ENCODE peak calls at places on chromosomes 2 and 18, in eight cellular contexts. One of them, this sample, is unnamed.

GRCh38 chr18:13310286-13310685 is 91.7 kb downstream of the LDLRAD4 start:
- DNase-seq in astrocyte of the cerebellum: no peak
- DNase-seq in cerebellar cortex: no peak
- DNase-seq in H1: no peak
- DNase-seq in anterior cingulate cortex: no peak
- DNase-seq in HTR-8/SVneo: no peak
- DNase-seq in astrocyte of the spinal cord: no peak
- DNase-seq in NCI-H1092: no peak
- DNase-seq in this sample: no peak

GRCh38 chr2:167212054-167212648 is 323.9 kb downstream of the XIRP2 start:
- DNase-seq in astrocyte of the cerebellum: peak
- DNase-seq in cerebellar cortex: peak
- DNase-seq in H1: no peak
- DNase-seq in anterior cingulate cortex: no peak
- DNase-seq in HTR-8/SVneo: peak
- DNase-seq in astrocyte of the spinal cord: peak
- DNase-seq in NCI-H1092: peak
- DNase-seq in this sample: no peak

GRCh38 chr2:158818511-158818910 is 23.4 kb downstream of the DAPL1 start:
- DNase-seq in astrocyte of the cerebellum: no peak
- DNase-seq in cerebellar cortex: no peak
- DNase-seq in H1: no peak
- DNase-seq in anterior cingulate cortex: no peak
- DNase-seq in HTR-8/SVneo: no peak
- DNase-seq in astrocyte of the spinal cord: peak
- DNase-seq in NCI-H1092: no peak
- DNase-seq in this sample: no peak

GRCh38 chr2:109611467-109612095 is 2.2 kb downstream of the SEPTIN10 start:
- DNase-seq in astrocyte of the cerebellum: peak
- DNase-seq in cerebellar cortex: no peak
- DNase-seq in H1: no peak
- DNase-seq in anterior cingulate cortex: no peak
- DNase-seq in HTR-8/SVneo: no peak
- DNase-seq in astrocyte of the spinal cord: peak
- DNase-seq in NCI-H1092: no peak
- DNase-seq in this sample: no peak

GRCh38 chr18:67864677-67865340 is 348.3 kb upstream of the DSEL start:
- DNase-seq in astrocyte of the cerebellum: no peak
- DNase-seq in cerebellar cortex: no peak
- DNase-seq in H1: no peak
- DNase-seq in anterior cingulate cortex: no peak
- DNase-seq in HTR-8/SVneo: no peak
- DNase-seq in astrocyte of the spinal cord: peak
- DNase-seq in NCI-H1092: no peak
- DNase-seq in this sample: no peak

GRCh38 chr18:69787825-69788547 is 159.7 kb downstream of the CD226 start:
- DNase-seq in astrocyte of the cerebellum: peak
- DNase-seq in cerebellar cortex: no peak
- DNase-seq in H1: no peak
- DNase-seq in anterior cingulate cortex: no peak
- DNase-seq in HTR-8/SVneo: no peak
- DNase-seq in astrocyte of the spinal cord: peak
- DNase-seq in NCI-H1092: no peak
- DNase-seq in this sample: no peak

GRCh38 chr2:240333985-240334384 is 101.5 kb upstream of the GPC1 start:
- DNase-seq in astrocyte of the cerebellum: no peak
- DNase-seq in cerebellar cortex: no peak
- DNase-seq in H1: no peak
- DNase-seq in anterior cingulate cortex: no peak
- DNase-seq in HTR-8/SVneo: no peak
- DNase-seq in astrocyte of the spinal cord: no peak
- DNase-seq in NCI-H1092: no peak
- DNase-seq in this sample: no peak

GRCh38 chr2:85258194-85258605 is 69.6 kb downstream of the TGOLN2 start:
- DNase-seq in astrocyte of the cerebellum: no peak
- DNase-seq in cerebellar cortex: no peak
- DNase-seq in H1: no peak
- DNase-seq in anterior cingulate cortex: no peak
- DNase-seq in HTR-8/SVneo: no peak
- DNase-seq in astrocyte of the spinal cord: no peak
- DNase-seq in NCI-H1092: no peak
- DNase-seq in this sample: no peak

GRCh38 chr2:101770672-101771071 is 73.2 kb downstream of the MAP4K4 start:
- DNase-seq in astrocyte of the cerebellum: no peak
- DNase-seq in cerebellar cortex: peak
- DNase-seq in H1: no peak
- DNase-seq in anterior cingulate cortex: no peak
- DNase-seq in HTR-8/SVneo: peak
- DNase-seq in astrocyte of the spinal cord: no peak
- DNase-seq in NCI-H1092: no peak
- DNase-seq in this sample: peak